ENCODE peak calls at places on chromosomes 1 and 21, in seven cellular contexts. G is lower lobe of right lung, C is Caco-2, K is K562, F is Peyer's patch, H is fibroblast of mammary gland, X is sigmoid colon. W is an unnamed sample.

GRCh38 chr1:19765623-19766022 is 34.1 kb downstream of the TMCO4 start:
- DNase-seq in G (no peak), C (no peak), K (no peak), F (no peak), H (peak), X (no peak), W (no peak)

GRCh38 chr1:87331319-87332269 is 2.9 kb downstream of the LMO4 start:
- DNase-seq in G (peak), C (peak), K (peak), F (peak), H (peak), X (peak), W (peak)

GRCh38 chr1:116724765-116725375 is 29.4 kb upstream of the CD2 start:
- DNase-seq in G (no peak), C (peak), K (peak), F (no peak), H (peak), X (no peak), W (no peak)

GRCh38 chr1:210596641-210597040 is 267.9 kb downstream of the HHAT start:
- DNase-seq in G (no peak), C (no peak), K (no peak), F (no peak), H (no peak), X (no peak), W (no peak)

GRCh38 chr1:203681739-203682138 is 55.1 kb downstream of the ATP2B4 start:
- DNase-seq in G (no peak), C (no peak), K (peak), F (no peak), H (no peak), X (no peak), W (no peak)

GRCh38 chr1:180168786-180169640 is 14.3 kb downstream of the QSOX1 start:
- DNase-seq in G (peak), C (peak), K (peak), F (peak), H (peak), X (peak), W (peak)

GRCh38 chr1:187842406-187843165 is 1013.8 kb downstream of the PLA2G4A start:
- DNase-seq in G (no peak), C (no peak), K (no peak), F (no peak), H (peak), X (no peak), W (no peak)

GRCh38 chr1:51705035-51705434 is 88.1 kb downstream of the OSBPL9 start:
- DNase-seq in G (no peak), C (no peak), K (no peak), F (no peak), H (no peak), X (no peak), W (no peak)

GRCh38 chr1:244173765-244174164 is 122.7 kb downstream of the ZBTB18 start:
- DNase-seq in G (no peak), C (no peak), K (no peak), F (no peak), H (no peak), X (no peak), W (no peak)

GRCh38 chr21:45979651-45980050 is 1.9 kb upstream of the COL6A1 start:
- DNase-seq in G (peak), C (no peak), K (no peak), F (no peak), H (no peak), X (peak), W (peak)

GRCh38 chr21:38227401-38227800 is 29.4 kb upstream of the KCNJ15 start:
- DNase-seq in G (no peak), C (no peak), K (no peak), F (no peak), H (no peak), X (no peak), W (no peak)

GRCh38 chr1:8831329-8831728 is 13.9 kb upstream of the RERE start:
- DNase-seq in G (no peak), C (no peak), K (no peak), F (no peak), H (no peak), X (no peak), W (no peak)
- TF ChIP-seq CTCF in G (no peak), C (peak), K (peak), F (no peak), H (peak), X (no peak), W (peak)

DNA sequence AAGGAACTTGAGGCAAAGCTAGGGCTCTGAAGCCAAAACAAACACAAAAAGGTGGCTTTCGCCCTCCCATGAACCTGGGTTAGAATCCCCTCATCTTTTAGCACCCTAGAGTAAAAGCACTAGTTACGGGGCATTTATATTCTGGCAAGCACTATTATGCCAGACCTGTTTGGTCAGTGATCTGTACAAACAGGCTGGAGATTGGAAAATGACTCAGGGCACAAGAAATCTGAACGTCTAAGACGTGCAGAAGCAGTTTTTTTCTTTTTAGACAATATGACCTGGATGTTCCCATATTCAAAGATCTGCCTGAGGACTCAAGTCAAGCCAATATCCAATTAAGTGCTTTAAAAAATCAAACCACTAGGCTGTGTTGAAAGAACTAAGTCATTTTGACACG is 3.0 kb downstream of the ZNF436 start:
- DNase-seq in G (no peak), C (no peak), K (no peak), F (no peak), H (peak), X (no peak), W (no peak)
- TF ChIP-seq CTCF in G (no peak), C (no peak), K (no peak), F (no peak), H (no peak), X (no peak), W (no peak)

GRCh38 chr1:115280073-115280472 is 58.0 kb downstream of the NGF start:
- DNase-seq in G (no peak), C (no peak), K (no peak), F (no peak), H (peak), X (no peak), W (no peak)

GRCh38 chr1:115275216-115275615 is 62.8 kb downstream of the NGF start:
- DNase-seq in G (no peak), C (no peak), K (peak), F (no peak), H (peak), X (no peak), W (no peak)

GRCh38 chr1:115277276-115277675 is 60.8 kb downstream of the NGF start:
- DNase-seq in G (no peak), C (no peak), K (no peak), F (no peak), H (peak), X (no peak), W (no peak)

GRCh38 chr1:115281143-115281542 is 56.9 kb downstream of the NGF start:
- DNase-seq in G (no peak), C (no peak), K (no peak), F (no peak), H (no peak), X (no peak), W (no peak)

GRCh38 chr1:115278241-115278640 is 59.8 kb downstream of the NGF start:
- DNase-seq in G (no peak), C (no peak), K (no peak), F (no peak), H (no peak), X (no peak), W (no peak)
- TF ChIP-seq CTCF in G (no peak), C (no peak), K (no peak), F (no peak), H (no peak), X (no peak), W (no peak)

GRCh38 chr1:178693368-178693767 is 31.7 kb upstream of the RALGPS2 start:
- DNase-seq in G (no peak), C (no peak), K (no peak), F (no peak), H (no peak), X (no peak), W (no peak)
- TF ChIP-seq CTCF in G (no peak), C (no peak), K (no peak), F (no peak), H (peak), X (no peak), W (no peak)

GRCh38 chr1:38992450-38993111 is 1.5 kb downstream of the AKIRIN1 start:
- DNase-seq in G (no peak), C (no peak), K (peak), F (no peak), H (no peak), X (no peak), W (no peak)
- TF ChIP-seq CTCF in G (no peak), C (no peak), K (no peak), F (no peak), H (no peak), X (no peak), W (no peak)

GRCh38 chr1:6183520-6183989 is 3.4 kb upstream of the CHD5 start:
- DNase-seq in G (no peak), C (peak), K (no peak), F (no peak), H (no peak), X (no peak), W (no peak)
- TF ChIP-seq CTCF in G (no peak), C (no peak), K (peak), F (no peak), H (no peak), X (no peak), W (no peak)